ENCODE peak calls at places on chromosomes 1 and 21, in eight cellular contexts. C is left ventricle myocardium inferior, K is psoas muscle, B is tibial artery, I is body of pancreas, X is heart right ventricle, V is AG04450, Q is sigmoid colon. W is an unnamed sample. For H3K27me3, the result is how much of the 10 kb centered on the place peaks cover.

GRCh38 chr1:15797614-15798390 is 9.6 kb downstream of the UQCRHL start:
- DNase-seq in C (no peak), K (no peak), B (no peak), I (peak), X (no peak), V (no peak), Q (no peak), W (no peak)

GRCh38 chr1:109283748-109284600 is 1.0 kb upstream of the PSRC1 start:
- DNase-seq in C (no peak), K (no peak), B (no peak), I (no peak), X (no peak), V (no peak), Q (no peak), W (no peak)

GRCh38 chr1:41613646-41614592 is 129.4 kb upstream of the EDN2 start:
- DNase-seq in C (no peak), K (no peak), B (no peak), I (no peak), X (no peak), V (no peak), Q (peak), W (no peak)

GRCh38 chr1:22527555-22528296 is 35.6 kb upstream of the EPHA8 start:
- DNase-seq in C (no peak), K (no peak), B (peak), I (peak), X (no peak), V (no peak), Q (no peak), W (no peak)

GRCh38 chr1:23763040-23763577 is 15.1 kb upstream of the PITHD1 start:
- DNase-seq in C (no peak), K (no peak), B (no peak), I (no peak), X (no peak), V (no peak), Q (no peak), W (no peak)

GRCh38 chr1:195981448-195982139 is 626.6 kb downstream of the KCNT2 start:
- DNase-seq in C (no peak), K (no peak), B (no peak), I (no peak), X (no peak), V (peak), Q (no peak), W (no peak)

GRCh38 chr1:92494485-92495141 is 7.9 kb upstream of the GFI1 start:
- DNase-seq in C (no peak), K (no peak), B (no peak), I (no peak), X (no peak), V (no peak), Q (no peak), W (no peak)

GRCh38 chr1:94974824-94975223 is 47.9 kb upstream of the CNN3 start:
- DNase-seq in C (no peak), K (no peak), B (no peak), I (no peak), X (no peak), V (no peak), Q (no peak), W (no peak)

GRCh38 chr1:43563779-43564616 is 33.3 kb downstream of the PTPRF start:
- DNase-seq in C (no peak), K (no peak), B (no peak), I (peak), X (no peak), V (no peak), Q (peak), W (no peak)

GRCh38 chr1:211517006-211517405 is 25.0 kb upstream of the RD3 start:
- DNase-seq in C (no peak), K (no peak), B (no peak), I (no peak), X (no peak), V (no peak), Q (no peak), W (no peak)

GRCh38 chr21:42636535-42636914 is 16.9 kb upstream of the PDE9A start:
- DNase-seq in C (no peak), K (no peak), B (no peak), I (no peak), X (no peak), V (no peak), Q (no peak), W (no peak)

GRCh38 chr21:42636931-42637601 is 16.4 kb upstream of the PDE9A start:
- DNase-seq in C (no peak), K (no peak), B (no peak), I (no peak), X (no peak), V (no peak), Q (no peak), W (no peak)

GRCh38 chr21:42638266-42638863 is 15.1 kb upstream of the PDE9A start:
- DNase-seq in C (no peak), K (no peak), B (no peak), I (no peak), X (no peak), V (no peak), Q (no peak), W (no peak)

GRCh38 chr21:42635848-42636534 is 17.4 kb upstream of the PDE9A start:
- DNase-seq in C (no peak), K (no peak), B (no peak), I (no peak), X (no peak), V (no peak), Q (no peak), W (no peak)

DNA sequence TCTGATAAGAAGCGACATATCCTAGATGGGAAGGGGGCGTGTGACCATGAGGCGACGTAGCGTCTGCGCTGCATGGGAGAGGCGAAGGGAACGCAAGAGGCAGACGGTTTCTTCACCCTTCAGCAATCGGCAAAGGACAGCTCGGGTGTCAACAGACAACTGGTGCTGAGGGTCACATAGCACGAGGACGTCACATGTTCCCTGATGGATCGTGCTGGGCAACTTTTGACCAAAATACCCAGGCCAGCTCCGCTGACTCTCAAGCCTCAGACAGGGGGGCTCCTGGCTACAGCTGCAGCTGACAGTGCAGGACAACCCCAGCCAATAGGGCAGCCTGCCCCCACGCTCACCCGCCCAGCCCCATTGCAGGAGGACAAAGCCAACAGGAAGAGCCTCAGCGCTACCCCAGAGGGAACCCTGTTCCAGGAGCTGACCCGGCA is 15.8 kb upstream of the PDE9A start:
- DNase-seq in C (no peak), K (no peak), B (no peak), I (no peak), X (no peak), V (no peak), Q (no peak), W (no peak)
- H3K27me3 ChIP-seq in C (half or more), K (under half), B (under half), I (under half), X (under half), V (under half), Q (under half), W (under half)

GRCh38 chr1:74729741-74730478 is 2.9 kb downstream of the CRYZ start:
- DNase-seq in C (no peak), K (no peak), B (no peak), I (no peak), X (no peak), V (no peak), Q (no peak), W (no peak)

GRCh38 chr1:74732960-74733615 is at the start of the genes CRYZ and TYW3:
- DNase-seq in C (peak), K (peak), B (peak), I (peak), X (peak), V (peak), Q (peak), W (peak)

GRCh38 chr1:74728736-74729135 is 4.1 kb downstream of the CRYZ start:
- DNase-seq in C (no peak), K (no peak), B (no peak), I (no peak), X (no peak), V (no peak), Q (no peak), W (no peak)

GRCh38 chr1:74733616-74734484 is 898 bp downstream of the TYW3 start:
- DNase-seq in C (no peak), K (no peak), B (no peak), I (peak), X (no peak), V (peak), Q (no peak), W (no peak)

DNA sequence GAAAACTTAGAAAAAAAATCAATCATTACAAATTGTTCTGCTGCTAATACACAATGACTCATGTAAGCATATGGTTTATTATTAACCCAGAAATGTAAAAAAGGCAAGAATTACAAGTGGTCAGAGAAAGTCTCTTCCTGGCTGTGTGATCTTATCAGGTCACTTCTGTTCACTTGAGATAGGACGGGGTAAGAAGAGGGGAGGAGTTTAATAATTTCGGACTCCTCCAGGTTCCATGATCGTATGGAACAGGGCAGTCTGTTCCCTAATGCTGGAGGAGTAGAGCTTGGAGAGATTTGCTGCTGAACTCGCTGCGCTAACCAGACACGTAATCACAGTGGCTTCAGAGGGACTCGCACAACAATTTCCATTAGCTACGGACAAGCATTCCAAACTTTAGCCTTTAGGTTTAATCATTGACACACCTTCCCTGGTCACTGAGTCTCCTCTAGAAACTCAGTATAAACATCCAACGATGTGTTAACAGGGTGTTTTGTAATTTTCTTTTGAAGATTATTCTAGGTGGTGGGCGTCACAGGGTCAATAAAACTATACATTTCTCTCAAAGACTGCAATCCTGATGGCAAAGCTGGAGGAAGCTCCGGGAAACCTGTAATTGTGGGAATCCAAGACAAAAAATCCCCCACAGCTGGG is 1.3 kb downstream of the CRYZ start:
- DNase-seq in C (no peak), K (no peak), B (no peak), I (peak), X (no peak), V (no peak), Q (no peak), W (no peak)
- H3K27ac ChIP-seq in C (no peak), K (no peak), B (peak), I (peak), X (no peak), V (no peak), Q (no peak), W (no peak)

GRCh38 chr1:38964140-38964548 is 22.5 kb upstream of the RHBDL2 start:
- DNase-seq in C (no peak), K (no peak), B (no peak), I (no peak), X (no peak), V (no peak), Q (no peak), W (no peak)
- TF ChIP-seq CTCF in C (peak), K (no peak), B (no peak), I (no peak), X (no peak), V (no peak), Q (no peak), W (no peak)

DNA sequence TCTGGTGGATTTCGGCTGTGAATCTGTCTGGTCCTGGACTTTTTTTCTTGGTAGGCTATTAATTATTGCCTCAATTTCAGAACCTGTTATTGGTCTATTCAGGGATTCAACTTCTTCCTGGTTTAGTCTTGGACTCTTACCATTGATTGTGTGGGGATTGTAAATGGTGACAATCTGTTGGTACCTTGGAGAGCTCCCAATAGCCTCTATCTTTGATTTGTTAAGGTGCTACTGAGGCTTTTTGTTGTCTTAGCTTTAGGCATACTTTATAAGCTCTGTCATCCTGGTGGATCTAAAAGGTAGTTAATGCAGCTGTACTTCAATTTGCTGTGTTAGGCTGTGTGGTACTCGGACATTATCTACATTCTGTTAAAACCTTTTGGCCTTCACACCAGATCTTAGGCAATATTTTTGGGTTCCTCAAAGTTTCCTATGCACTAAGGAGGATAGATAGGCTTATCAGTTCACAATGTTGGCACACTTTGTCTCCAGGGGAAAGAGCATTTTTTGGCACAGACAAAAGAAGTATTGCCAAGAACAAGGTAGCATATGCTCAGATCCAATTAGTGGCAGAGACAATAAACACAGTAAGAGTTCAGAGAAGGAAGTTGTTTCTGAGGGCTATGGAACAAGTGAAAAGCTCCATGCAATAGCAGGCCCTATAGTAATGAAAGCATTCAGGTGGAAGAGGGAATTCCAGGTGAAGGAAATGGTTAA is 230.4 kb downstream of the PDE4B start:
- DNase-seq in C (no peak), K (no peak), B (no peak), I (no peak), X (no peak), V (no peak), Q (no peak), W (no peak)
- H3K27me3 ChIP-seq in C (under half), K (under half), B (under half), I (under half), X (under half), V (under half), Q (under half), W (under half)